ENCODE peak calls at places on chromosomes 12 and 14, in six cellular contexts. D is pancreas, X is uterus, R is left ventricle myocardium inferior, A is psoas muscle, O is tibial artery. T is an unnamed sample. For H3K4me1, the result is how much of the 10 kb centered on the place peaks cover.

GRCh38 chr12:132375747-132376463 is 46.5 kb upstream of the GALNT9 start:
- DNase-seq in D (peak), X (no peak), R (peak), A (no peak), O (no peak), T (no peak)

GRCh38 chr12:15693233-15693911 is 95.8 kb downstream of the EPS8 start:
- DNase-seq in D (no peak), X (no peak), R (no peak), A (no peak), O (no peak), T (no peak)

GRCh38 chr12:93849946-93850345 is 172.8 kb downstream of the CRADD start:
- DNase-seq in D (no peak), X (no peak), R (no peak), A (no peak), O (no peak), T (no peak)

GRCh38 chr14:79080040-79080439 is 909.9 kb downstream of the NRXN3 start:
- DNase-seq in D (no peak), X (no peak), R (no peak), A (no peak), O (no peak), T (no peak)

GRCh38 chr12:49515266-49515665 is 23.6 kb upstream of the KCNH3 start:
- DNase-seq in D (no peak), X (no peak), R (no peak), A (no peak), O (no peak), T (no peak)

GRCh38 chr14:89180546-89180945 is 236.5 kb downstream of the FOXN3 start:
- DNase-seq in D (no peak), X (no peak), R (no peak), A (no peak), O (no peak), T (no peak)

GRCh38 chr12:64392221-64392620 is 1.7 kb upstream of the C12orf56 start:
- DNase-seq in D (no peak), X (no peak), R (no peak), A (no peak), O (no peak), T (no peak)

GRCh38 chr12:47636908-47637780 is 68.7 kb downstream of the RPAP3 start:
- DNase-seq in D (no peak), X (no peak), R (peak), A (no peak), O (no peak), T (no peak)

GRCh38 chr12:121124402-121125109 is 8.1 kb upstream of the P2RX7 start:
- DNase-seq in D (no peak), X (no peak), R (no peak), A (no peak), O (no peak), T (no peak)

GRCh38 chr12:95277139-95277538 is 59.5 kb downstream of the VEZT start:
- DNase-seq in D (no peak), X (no peak), R (no peak), A (no peak), O (no peak), T (no peak)

GRCh38 chr14:95268350-95268749 is 51.4 kb downstream of the CLMN start:
- DNase-seq in D (no peak), X (no peak), R (no peak), A (no peak), O (no peak), T (no peak)

GRCh38 chr12:88836156-88836555 is 255.9 kb upstream of the KITLG start:
- DNase-seq in D (no peak), X (no peak), R (no peak), A (no peak), O (no peak), T (no peak)

GRCh38 chr12:50084775-50085614 is at the start of gene SMARCD1:
- DNase-seq in D (peak), X (peak), R (peak), A (peak), O (peak), T (peak)

GRCh38 chr12:68364893-68365725 is 32.9 kb upstream of the MDM1 start:
- DNase-seq in D (peak), X (peak), R (peak), A (peak), O (peak), T (peak)

GRCh38 chr12:7319934-7320333 is 16.1 kb downstream of the ACSM4 start:
- DNase-seq in D (no peak), X (no peak), R (no peak), A (no peak), O (no peak), T (no peak)

GRCh38 chr14:28375295-28375694 is 391.3 kb upstream of the FOXG1 start:
- DNase-seq in D (no peak), X (no peak), R (no peak), A (no peak), O (no peak), T (no peak)

DNA sequence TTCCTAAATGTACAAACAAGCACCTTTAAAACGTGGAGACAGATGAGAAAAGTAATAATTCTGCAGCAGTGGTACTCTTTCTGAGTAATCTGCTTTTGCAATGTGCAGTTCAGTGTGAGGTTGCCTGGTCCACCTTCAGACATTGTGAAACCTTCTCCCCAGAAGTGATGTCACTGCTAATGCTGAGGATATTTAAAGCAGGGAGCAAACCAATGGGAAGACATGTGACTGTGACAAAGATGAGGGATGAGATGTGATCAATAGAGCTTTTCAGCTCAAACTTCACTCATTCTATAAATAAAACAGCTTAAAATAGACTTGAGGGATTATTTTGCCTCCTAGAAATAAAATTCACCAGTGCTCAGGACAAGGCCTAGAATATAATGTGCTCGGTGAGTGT is 9.2 kb downstream of the SLC7A8 start:
- DNase-seq in D (no peak), X (peak), R (no peak), A (no peak), O (no peak), T (no peak)
- H3K4me1 ChIP-seq in D (under half), X (under half), R (under half), A (under half), O (half or more), T (under half)

GRCh38 chr12:114681149-114681849 is 2.7 kb downstream of the TBX3 start:
- DNase-seq in D (no peak), X (no peak), R (no peak), A (no peak), O (no peak), T (no peak)
- H3K27ac ChIP-seq in D (no peak), X (peak), R (peak), A (peak), O (peak), T (no peak)

GRCh38 chr12:32535260-32535999 is 136.1 kb downstream of the FGD4 start:
- DNase-seq in D (peak), X (peak), R (peak), A (peak), O (peak), T (peak)
- H3K4me1 ChIP-seq in D (under half), X (under half), R (half or more), A (half or more), O (half or more), T (under half)

GRCh38 chr12:56721721-56722120 is 3.4 kb downstream of the NACA start:
- DNase-seq in D (no peak), X (no peak), R (no peak), A (no peak), O (no peak), T (no peak)
- H3K27ac ChIP-seq in D (no peak), X (no peak), R (peak), A (peak), O (no peak), T (no peak)

DNA sequence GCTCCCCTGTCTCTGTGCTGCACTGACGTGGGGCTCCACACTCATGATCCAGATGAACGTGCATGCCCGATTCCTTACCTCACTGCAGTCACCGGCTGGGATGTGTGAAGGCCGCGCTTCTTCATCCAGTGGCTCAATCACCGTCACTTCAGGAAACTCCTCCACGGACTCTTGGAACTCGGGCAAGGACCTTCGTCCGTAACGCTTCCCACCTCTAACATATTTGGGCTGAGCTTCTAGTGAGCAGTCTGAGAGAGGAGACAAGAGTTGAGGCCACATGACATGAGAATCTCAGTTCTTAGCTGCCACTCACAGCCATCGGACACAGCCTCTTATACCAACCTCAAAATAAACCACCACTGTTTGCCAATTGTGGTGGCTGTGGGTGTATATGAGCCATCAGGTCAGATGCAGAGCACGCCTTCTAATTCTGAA is 38.3 kb downstream of the NIN start:
- DNase-seq in D (no peak), X (no peak), R (no peak), A (peak), O (no peak), T (no peak)
- H3K4me1 ChIP-seq in D (under half), X (under half), R (half or more), A (half or more), O (under half), T (under half)

DNA sequence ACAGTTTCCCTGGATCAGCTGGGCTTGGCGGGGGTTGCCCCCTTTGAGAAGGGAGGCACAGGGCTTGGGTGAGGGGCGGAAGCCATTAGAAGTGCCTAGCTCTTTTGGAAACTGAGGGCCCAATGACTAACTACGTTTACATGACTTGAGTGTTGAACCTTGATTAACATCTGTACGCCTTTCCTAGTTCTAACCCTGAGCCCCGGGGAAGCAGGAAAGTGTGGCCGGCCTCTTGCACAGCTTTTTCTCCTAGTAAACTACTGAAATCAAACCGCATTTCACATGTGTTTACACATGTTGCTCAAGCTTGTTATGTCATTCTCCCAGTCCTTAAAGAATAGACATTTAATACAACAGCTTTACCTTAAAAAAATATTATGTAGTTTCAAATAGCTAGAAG is 1356.4 kb upstream of the TMEM132C start:
- DNase-seq in D (no peak), X (no peak), R (no peak), A (no peak), O (no peak), T (no peak)
- H3K27ac ChIP-seq in D (no peak), X (no peak), R (no peak), A (no peak), O (no peak), T (no peak)

DNA sequence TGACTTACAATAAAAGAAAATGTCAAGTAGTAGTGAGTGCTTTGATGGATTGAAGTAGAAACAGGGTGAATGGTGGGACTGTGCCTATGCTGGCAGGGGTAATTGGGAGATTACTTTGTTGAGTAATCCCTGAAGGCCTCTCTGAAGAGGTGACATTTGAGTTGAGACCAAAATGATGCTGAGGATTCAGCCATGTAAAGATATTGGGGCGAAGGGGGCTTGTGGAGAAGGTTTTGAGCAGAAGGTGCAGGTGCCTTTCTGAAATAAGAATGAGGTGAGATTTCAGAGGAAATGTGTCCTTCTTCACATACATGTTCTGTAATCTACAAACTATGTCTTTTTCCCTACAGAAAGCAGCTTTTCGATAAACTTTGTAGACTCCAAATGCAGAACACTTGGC is 8.0 kb downstream of the GNG2 start:
- DNase-seq in D (no peak), X (no peak), R (no peak), A (no peak), O (no peak), T (no peak)
- H3K4me1 ChIP-seq in D (under half), X (under half), R (under half), A (under half), O (under half), T (under half)